ENCODE peak calls at places on chromosomes 1 and 21, in nine cellular contexts. Y is ovary; T is heart right ventricle; W is foreskin fibroblast; G is MM.1S; F is adrenal gland; I is astrocyte of the spinal cord; J is fibroblast of mammary gland; B is Jurkat, Clone E6-1. Z is an unnamed sample.

GRCh38 chr1:6960291-6960758 is 175.1 kb downstream of the CAMTA1 start:
- DNase-seq in Y (peak; percentile 68), T (peak; percentile 53), W (peak; percentile 72), G (no peak), F (peak; percentile 67), I (no peak), J (peak; percentile 33), B (no peak), Z (no peak)

GRCh38 chr1:232620356-232620841 is 9.5 kb downstream of the SIPA1L2 start:
- DNase-seq in Y (peak; percentile 64), T (peak; percentile 87), W (peak; percentile 9), G (no peak), F (peak; percentile 69), I (peak; percentile 83), J (peak; percentile 82), B (no peak), Z (peak; percentile 41)

GRCh38 chr1:55478742-55479141 is 263.6 kb upstream of the USP24 start:
- DNase-seq in Y (no peak), T (no peak), W (no peak), G (peak; percentile 14), F (no peak), I (peak; percentile 62), J (peak; percentile 63), B (peak; percentile 34), Z (no peak)

GRCh38 chr1:84272401-84272800 is 29.1 kb upstream of the SAMD13 start:
- DNase-seq in Y (no peak), T (no peak), W (no peak), G (no peak), F (no peak), I (no peak), J (no peak), B (no peak), Z (peak; percentile 80)

GRCh38 chr1:228405979-228406265 is 713 bp downstream of the TRIM11 start:
- DNase-seq in Y (no peak), T (no peak), W (no peak), G (no peak), F (no peak), I (no peak), J (no peak), B (no peak), Z (no peak)

GRCh38 chr1:21567241-21568005 is 58.2 kb downstream of the ALPL start:
- DNase-seq in Y (no peak), T (no peak), W (no peak), G (no peak), F (no peak), I (peak; percentile 78), J (peak; percentile 93), B (no peak), Z (no peak)

GRCh38 chr21:24895885-24896734 is 711.2 kb downstream of the MRPL39 start:
- DNase-seq in Y (peak; percentile 29), T (no peak), W (no peak), G (peak; percentile 52), F (peak; percentile 15), I (peak; percentile 52), J (peak; percentile 7), B (no peak), Z (no peak)

GRCh38 chr1:77539510-77540142 is 142.8 kb downstream of the ZZZ3 start:
- DNase-seq in Y (no peak), T (peak; percentile 17), W (peak; percentile 95), G (peak; percentile 18), F (no peak), I (peak; percentile 94), J (peak; percentile 99), B (no peak), Z (peak; percentile 34)

GRCh38 chr1:7508830-7509508 is 262.1 kb upstream of the VAMP3 start:
- DNase-seq in Y (no peak), T (no peak), W (no peak), G (no peak), F (no peak), I (no peak), J (no peak), B (no peak), Z (no peak)

GRCh38 chr1:233081686-233082085 is 131.3 kb downstream of the NTPCR start:
- DNase-seq in Y (no peak), T (no peak), W (peak; percentile 8), G (no peak), F (no peak), I (peak; percentile 21), J (no peak), B (no peak), Z (no peak)

GRCh38 chr1:234737915-234738314 is 127.9 kb upstream of the IRF2BP2 start:
- DNase-seq in Y (peak; percentile 19), T (no peak), W (no peak), G (no peak), F (no peak), I (no peak), J (no peak), B (no peak), Z (no peak)

GRCh38 chr21:26833011-26833410 is 12.2 kb downstream of the ADAMTS1 start:
- DNase-seq in Y (peak; percentile 27), T (no peak), W (no peak), G (no peak), F (no peak), I (no peak), J (no peak), B (no peak), Z (no peak)

GRCh38 chr1:38009088-38009840 is 3.3 kb upstream of the UTP11 start:
- DNase-seq in Y (no peak), T (no peak), W (peak; percentile 69), G (no peak), F (no peak), I (peak; percentile 89), J (peak; percentile 85), B (peak; percentile 76), Z (no peak)

GRCh38 chr21:31630062-31630711 is 29.3 kb upstream of the SOD1 start:
- DNase-seq in Y (peak; percentile 22), T (no peak), W (peak; percentile 64), G (no peak), F (peak; percentile 96), I (peak; percentile 91), J (peak; percentile 96), B (no peak), Z (peak; percentile 68)

GRCh38 chr21:31213787-31214186 is 130.3 kb downstream of the TIAM1 start:
- DNase-seq in Y (no peak), T (no peak), W (no peak), G (no peak), F (no peak), I (no peak), J (no peak), B (no peak), Z (no peak)

DNA sequence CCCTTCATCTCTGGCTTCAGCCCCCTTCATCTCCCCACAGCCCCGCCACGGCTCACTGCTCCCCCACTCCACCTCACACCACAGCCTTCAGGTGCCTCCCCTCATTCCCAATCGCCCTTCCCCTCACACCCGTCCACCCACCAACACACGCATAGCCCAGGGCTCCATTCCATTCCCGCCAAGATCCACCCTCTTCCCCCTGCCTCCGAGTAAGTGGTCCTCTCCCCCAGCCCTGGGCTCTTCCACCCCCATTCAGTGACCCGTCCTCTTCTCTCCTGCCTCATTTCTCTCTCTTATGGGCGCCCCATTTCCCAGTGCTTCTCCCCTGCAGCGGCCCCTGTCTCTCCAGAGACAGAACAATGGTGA is 53.2 kb downstream of the VWA5B1 start:
- DNase-seq in Y (no peak), T (no peak), W (no peak), G (no peak), F (no peak), I (no peak), J (no peak), B (no peak), Z (no peak)
- H3K4me3 ChIP-seq in Y (peak overlapping the region; percentile 10), T (no peak overlapping the region), W (no peak overlapping the region), G (no peak overlapping the region), F (no peak overlapping the region), I (no peak overlapping the region), J (no peak overlapping the region), B (no peak overlapping the region), Z (no peak overlapping the region)

GRCh38 chr1:207091185-207091906 is 2.7 kb downstream of the C4BPB start:
- DNase-seq in Y (no peak), T (no peak), W (no peak), G (peak; percentile 40), F (no peak), I (no peak), J (no peak), B (no peak), Z (no peak)

GRCh38 chr1:207085887-207086286 is 2.8 kb upstream of the C4BPB start:
- DNase-seq in Y (no peak), T (no peak), W (no peak), G (no peak), F (no peak), I (no peak), J (no peak), B (no peak), Z (no peak)

GRCh38 chr1:207088731-207089626 is at the start of gene C4BPB:
- DNase-seq in Y (no peak), T (no peak), W (no peak), G (peak; percentile 40), F (no peak), I (no peak), J (no peak), B (peak; percentile 89), Z (peak; percentile 29)

GRCh38 chr1:207089627-207090265 is 1.1 kb downstream of the C4BPB start:
- DNase-seq in Y (no peak), T (no peak), W (no peak), G (no peak), F (no peak), I (no peak), J (no peak), B (no peak), Z (no peak)

DNA sequence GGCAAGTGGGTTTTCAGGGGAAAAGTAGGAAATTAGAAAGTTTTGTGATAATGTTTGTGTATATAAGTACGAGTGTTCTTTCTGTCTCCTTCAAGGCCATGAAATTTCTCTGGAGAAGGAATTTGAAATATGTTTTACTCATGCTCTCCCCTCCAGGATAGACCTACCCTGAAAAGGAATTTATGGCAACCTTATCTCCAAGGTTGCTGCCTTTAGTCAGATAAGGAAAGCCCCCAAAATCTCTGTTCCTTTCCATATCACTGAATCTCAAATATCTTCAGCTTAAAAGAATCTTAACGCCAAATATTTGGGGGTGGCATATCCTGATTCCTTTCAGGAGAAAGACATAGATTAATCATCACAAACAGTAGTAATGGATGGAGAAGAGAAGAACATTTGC is 499 bp upstream of the C4BPB start:
- DNase-seq in Y (no peak), T (no peak), W (no peak), G (no peak), F (no peak), I (no peak), J (no peak), B (no peak), Z (peak; percentile 54)
- H3K4me3 ChIP-seq in Y (no peak overlapping the region), T (no peak overlapping the region), W (no peak overlapping the region), G (no peak overlapping the region), F (no peak overlapping the region), I (no peak overlapping the region), J (no peak overlapping the region), B (no peak overlapping the region), Z (no peak overlapping the region)

GRCh38 chr1:14968251-14968812 is 185.2 kb upstream of the TMEM51 start:
- DNase-seq in Y (no peak), T (peak; percentile 50), W (peak; percentile 89), G (no peak), F (peak; percentile 87), I (peak; percentile 90), J (peak; percentile 87), B (no peak), Z (peak; percentile 62)
- H3K4me3 ChIP-seq in Y (no peak overlapping the region), T (no peak overlapping the region), W (no peak overlapping the region), G (no peak overlapping the region), F (no peak overlapping the region), I (no peak overlapping the region), J (no peak overlapping the region), B (no peak overlapping the region), Z (no peak overlapping the region)

DNA sequence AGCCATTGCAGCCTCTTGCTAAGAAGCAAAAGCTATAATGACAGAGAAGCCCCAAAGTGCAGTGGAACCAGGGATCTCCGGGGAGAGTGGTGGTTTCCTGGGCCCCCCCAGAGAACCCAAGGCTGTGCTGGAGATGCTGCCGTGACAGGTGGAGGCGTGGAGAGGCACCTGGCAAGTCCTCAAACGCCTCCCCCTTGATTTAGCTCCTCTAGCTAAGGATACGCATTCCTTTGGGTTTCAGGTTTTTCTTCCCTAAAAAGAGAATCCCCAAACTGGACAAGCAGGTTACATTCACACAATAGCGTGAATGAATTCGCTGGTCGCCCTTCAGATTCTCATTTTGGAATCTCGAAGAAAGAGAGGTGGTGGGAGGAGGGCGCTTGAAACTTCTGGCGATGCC is 858 bp upstream of the ATP1A1 start:
- DNase-seq in Y (peak; percentile 45), T (no peak), W (no peak), G (no peak), F (no peak), I (no peak), J (no peak), B (no peak), Z (no peak)
- H3K4me3 ChIP-seq in Y (peak overlapping the region; percentile 98), T (peak overlapping the region; percentile 90), W (peak overlapping the region; percentile 88), G (peak overlapping the region; percentile 78), F (no peak overlapping the region), I (peak overlapping the region; percentile 70), J (peak overlapping the region; percentile 85), B (peak overlapping the region; percentile 69), Z (peak overlapping the region; percentile 75)

Z was measured in PC-9.